ENCODE peak calls at places on chromosomes 7 and 10, in ten cellular contexts. D is AG09309, Z is hepatocyte, K is GM20000, G is CD14-positive monocyte, T is PC-9, A is fibroblast of lung, M is astrocyte, O is type B pancreatic cell, J is stomach. C is an unnamed sample.

GRCh38 chr7:3754488-3755365 is 453.7 kb downstream of the SDK1 start:
- DNase-seq in D (no peak), Z (peak; percentile 32), K (no peak), G (no peak), T (no peak), A (peak; percentile 92), M (peak; percentile 89), O (no peak), J (peak; percentile 51), C (no peak)

GRCh38 chr10:33116293-33116697 is 158.3 kb upstream of the ITGB1 start:
- DNase-seq in D (no peak), Z (peak; percentile 58), K (no peak), G (no peak), T (no peak), A (peak; percentile 90), M (peak; percentile 85), O (no peak), J (no peak), C (no peak)

GRCh38 chr10:15642095-15642494 is 77.6 kb downstream of the ITGA8 start:
- DNase-seq in D (no peak), Z (no peak), K (no peak), G (no peak), T (no peak), A (peak; percentile 23), M (peak; percentile 9), O (no peak), J (no peak), C (no peak)

GRCh38 chr10:121312582-121312981 is 285.7 kb downstream of the FGFR2 start:
- DNase-seq in D (no peak), Z (no peak), K (no peak), G (no peak), T (no peak), A (no peak), M (no peak), O (no peak), J (no peak), C (no peak)

GRCh38 chr10:37490266-37490665 is 364.9 kb downstream of the ANKRD30A start:
- DNase-seq in D (no peak), Z (no peak), K (no peak), G (no peak), T (no peak), A (no peak), M (no peak), O (no peak), J (no peak), C (no peak)

GRCh38 chr7:51430480-51431086 is 114.0 kb upstream of the COBL start:
- DNase-seq in D (peak; percentile 1), Z (peak; percentile 78), K (peak; percentile 56), G (no peak), T (peak; percentile 50), A (peak; percentile 15), M (peak; percentile 22), O (no peak), J (no peak), C (no peak)

GRCh38 chr7:57651006-57651405 is 201.0 kb downstream of the ZNF716 start:
- DNase-seq in D (no peak), Z (no peak), K (no peak), G (no peak), T (no peak), A (no peak), M (no peak), O (no peak), J (no peak), C (no peak)

GRCh38 chr7:158933468-158934139 is 77.2 kb downstream of the DYNC2I1 start:
- DNase-seq in D (no peak), Z (no peak), K (no peak), G (no peak), T (no peak), A (no peak), M (no peak), O (no peak), J (no peak), C (no peak)

GRCh38 chr10:18264466-18264865 is 124.2 kb downstream of the CACNB2 start:
- DNase-seq in D (no peak), Z (no peak), K (no peak), G (no peak), T (no peak), A (no peak), M (no peak), O (no peak), J (no peak), C (no peak)

GRCh38 chr10:24383681-24384106 is 174.8 kb downstream of the KIAA1217 start:
- DNase-seq in D (peak; percentile 95), Z (peak; percentile 96), K (peak; percentile 80), G (no peak), T (peak; percentile 91), A (peak; percentile 99), M (peak; percentile 100), O (peak; percentile 81), J (peak; percentile 95), C (no peak)
- TF ChIP-seq CTCF in D (peak; percentile 65), Z (peak; percentile 54), K (no peak), G (no peak), T (peak; percentile 63), A (peak; percentile 54), M (peak; percentile 59), O (peak; percentile 58), J (no peak), C (peak; percentile 72)

DNA sequence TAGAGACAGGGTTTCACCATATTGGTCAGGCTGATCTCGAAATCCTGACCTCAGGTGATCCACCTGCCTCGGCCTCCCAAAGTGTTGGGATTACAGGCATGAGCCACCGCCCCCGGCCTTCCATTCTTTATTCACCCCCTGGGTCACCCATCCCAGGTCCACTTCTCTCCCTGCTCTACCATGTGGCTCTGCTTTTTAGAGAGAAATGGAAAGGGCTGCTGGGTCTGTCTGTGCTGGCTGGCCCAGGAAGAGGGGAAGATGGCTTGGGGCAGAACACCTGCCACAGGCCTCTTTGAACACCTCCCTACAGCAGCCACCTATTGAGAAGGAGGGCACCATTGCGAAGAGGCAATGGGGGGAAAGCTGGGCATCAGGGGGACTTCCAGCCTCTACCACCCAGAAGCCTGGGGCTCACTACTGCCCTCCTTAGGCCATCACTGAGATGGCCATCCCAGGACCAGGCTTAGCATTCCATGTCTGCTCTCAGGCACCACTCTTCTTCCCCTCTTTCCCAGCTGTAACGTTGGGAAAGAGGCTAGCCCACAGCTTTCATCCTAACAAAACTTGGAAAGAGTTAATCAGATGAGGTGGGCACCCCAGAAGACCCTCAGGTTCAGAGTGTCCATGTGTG is 256.3 kb downstream of the GRID1 start:
- DNase-seq in D (no peak), Z (no peak), K (no peak), G (no peak), T (no peak), A (no peak), M (no peak), O (peak; percentile 49), J (no peak), C (no peak)
- TF ChIP-seq CTCF in D (no peak), Z (no peak), K (peak; percentile 56), G (peak; percentile 28), T (no peak), A (no peak), M (no peak), O (peak; percentile 42), J (no peak), C (peak; percentile 8)

GRCh38 chr10:75922435-75922834 is 491.0 kb downstream of the LRMDA start:
- DNase-seq in D (no peak), Z (no peak), K (no peak), G (no peak), T (no peak), A (peak; percentile 2), M (no peak), O (no peak), J (no peak), C (no peak)
- TF ChIP-seq CTCF in D (peak; percentile 29), Z (peak; percentile 30), K (no peak), G (peak; percentile 16), T (peak; percentile 43), A (peak; percentile 43), M (no peak), O (peak; percentile 25), J (no peak), C (peak; percentile 49)

DNA sequence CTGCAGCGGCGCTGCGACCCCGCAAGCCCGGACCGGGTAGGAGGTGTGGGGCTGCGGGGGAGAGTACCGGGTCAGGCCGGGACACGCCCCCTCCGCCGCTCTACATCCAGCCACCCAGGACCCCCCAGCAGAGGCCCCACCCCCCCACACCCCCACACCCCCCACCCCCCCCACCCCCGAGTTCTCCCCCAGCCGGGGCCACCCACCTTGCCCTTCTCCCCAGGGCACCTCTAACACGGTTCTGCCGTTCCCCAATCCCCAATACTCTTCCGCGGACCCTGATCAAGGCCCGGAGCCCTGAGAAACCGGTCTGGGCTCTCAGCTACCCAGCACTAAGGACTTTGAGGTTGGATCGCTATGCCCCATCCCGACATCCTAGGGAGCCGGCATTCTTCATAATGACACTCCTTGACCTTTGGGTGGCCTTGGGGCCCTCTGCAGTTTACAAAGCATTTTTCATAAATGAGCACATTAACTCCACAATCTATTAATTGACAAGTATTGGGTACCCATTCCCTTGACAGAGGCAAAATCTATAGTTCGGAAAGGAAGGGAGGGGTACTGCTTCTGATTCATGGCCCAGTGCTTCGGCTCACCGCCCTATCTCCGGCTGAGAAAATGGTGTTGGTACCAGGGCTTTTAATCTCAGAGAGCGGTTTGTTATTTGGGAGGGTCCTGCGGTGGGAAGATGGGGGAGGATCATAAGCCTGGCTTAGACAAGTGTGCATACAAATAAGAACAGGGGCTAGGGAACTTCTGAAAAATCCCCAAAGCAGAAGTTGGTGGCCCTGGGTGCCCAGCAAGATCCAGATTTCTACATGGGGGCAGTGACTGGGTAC is 3.4 kb downstream of the IMPDH1 start:
- DNase-seq in D (no peak), Z (no peak), K (no peak), G (no peak), T (no peak), A (no peak), M (no peak), O (no peak), J (no peak), C (peak; percentile 40)
- TF ChIP-seq CTCF in D (no peak), Z (no peak), K (no peak), G (no peak), T (no peak), A (no peak), M (no peak), O (no peak), J (no peak), C (no peak)

GRCh38 chr7:1020849-1021251 is 23.5 kb upstream of the GPR146 start:
- DNase-seq in D (no peak), Z (no peak), K (no peak), G (no peak), T (no peak), A (no peak), M (no peak), O (no peak), J (no peak), C (peak; percentile 82)
- TF ChIP-seq CTCF in D (no peak), Z (peak; percentile 4), K (no peak), G (no peak), T (no peak), A (no peak), M (no peak), O (peak; percentile 16), J (no peak), C (peak; percentile 44)

GRCh38 chr7:153943428-153944370 is 108.5 kb upstream of the DPP6 start:
- DNase-seq in D (no peak), Z (no peak), K (no peak), G (no peak), T (no peak), A (no peak), M (no peak), O (no peak), J (no peak), C (no peak)

GRCh38 chr7:153951207-153951725 is 100.9 kb upstream of the DPP6 start:
- DNase-seq in D (no peak), Z (no peak), K (no peak), G (no peak), T (no peak), A (no peak), M (no peak), O (no peak), J (no peak), C (no peak)

GRCh38 chr7:153948055-153948454 is 104.1 kb upstream of the DPP6 start:
- DNase-seq in D (no peak), Z (no peak), K (no peak), G (no peak), T (no peak), A (no peak), M (no peak), O (no peak), J (no peak), C (no peak)
- TF ChIP-seq CTCF in D (no peak), Z (no peak), K (no peak), G (no peak), T (peak; percentile 34), A (no peak), M (no peak), O (no peak), J (no peak), C (no peak)